ENCODE peak calls at places on chromosomes 13 and 19, in eight cellular contexts. X, F, J, V, A, T, C and Q are unnamed samples.

GRCh38 chr19:56538254-56538760 is 441 bp upstream of the ZFP28 start:
- DNase-seq in C (peak; percentile 87), V (peak; percentile 73), A (peak; percentile 68), J (peak; percentile 74), F (peak; percentile 84), T (peak; percentile 93), X (no peak), Q (peak; percentile 88)

GRCh38 chr19:55173717-55174409 is 6.2 kb downstream of the SYT5 start:
- DNase-seq in J (no peak), C (no peak), F (peak; percentile 63), T (peak; percentile 83), A (no peak), X (no peak), V (peak; percentile 30), Q (peak; percentile 55)

GRCh38 chr13:111368091-111368490 is 47.6 kb downstream of the TEX29 start:
- DNase-seq in T (no peak), V (no peak), J (no peak), C (no peak), F (no peak), X (no peak), A (no peak), Q (no peak)

GRCh38 chr13:65768545-65768944 is 1461.6 kb downstream of the PCDH9 start:
- DNase-seq in X (no peak), A (peak; percentile 38), J (no peak), T (no peak), F (no peak), C (no peak), V (no peak), Q (no peak)

GRCh38 chr13:91241249-91241648 is 106.2 kb upstream of the MIR17HG start:
- DNase-seq in A (no peak), X (no peak), C (no peak), F (no peak), V (no peak), J (no peak), T (no peak), Q (no peak)

GRCh38 chr19:38070573-38070972 is 153.4 kb downstream of the DPF1 start:
- DNase-seq in T (peak; percentile 30), V (peak; percentile 46), J (no peak), X (no peak), F (peak; percentile 81), C (no peak), A (no peak), Q (peak; percentile 69)

GRCh38 chr13:49132479-49133002 is 87.6 kb upstream of the MLNR start:
- DNase-seq in X (no peak), C (no peak), A (no peak), F (no peak), T (no peak), V (no peak), J (peak; percentile 29), Q (no peak)

GRCh38 chr13:108302279-108302678 is 32.8 kb downstream of the TNFSF13B start:
- DNase-seq in J (no peak), C (no peak), A (no peak), F (no peak), V (no peak), X (no peak), T (no peak), Q (no peak)

GRCh38 chr19:15454371-15454800 is 4.6 kb upstream of the WIZ start:
- DNase-seq in T (no peak), V (no peak), A (no peak), X (no peak), F (no peak), J (no peak), C (no peak), Q (no peak)

GRCh38 chr13:23771966-23772365 is 117.2 kb downstream of the MIPEP start:
- DNase-seq in J (no peak), A (no peak), X (no peak), C (no peak), V (no peak), F (peak; percentile 12), T (no peak), Q (peak; percentile 41)

GRCh38 chr13:106610511-106610910 is 42.6 kb upstream of the ARGLU1 start:
- DNase-seq in T (peak; percentile 20), F (peak; percentile 26), J (no peak), X (no peak), A (no peak), C (no peak), V (no peak), Q (no peak)

GRCh38 chr13:49812806-49813205 is 20.3 kb upstream of the KPNA3 start:
- DNase-seq in C (no peak), J (no peak), V (no peak), F (no peak), X (no peak), A (no peak), T (no peak), Q (no peak)